ENCODE peak calls at places on chromosomes 16 and 17, in seven cellular contexts. One of them, this sample, is unnamed.

GRCh38 chr16:72189865-72190371 is 18.0 kb upstream of the PMFBP1 start:
- DNase-seq in transverse colon: no peak
- DNase-seq in GM23338: no peak
- DNase-seq in GM10248: no peak
- DNase-seq in Calu3: peak; percentile 58
- DNase-seq in activated T-cell treated with anti-CD3 and anti-CD28 coated beads, Interleukin-2, amount 50 U/mL, for 1 hour: no peak
- DNase-seq in T-helper 1 cell: no peak
- DNase-seq in this sample: peak; percentile 28

GRCh38 chr17:38861399-38861843 is 7.9 kb upstream of the RPL23 start:
- DNase-seq in transverse colon: no peak
- DNase-seq in GM23338: peak; percentile 67
- DNase-seq in GM10248: peak; percentile 12
- DNase-seq in Calu3: peak; percentile 64
- DNase-seq in activated T-cell treated with anti-CD3 and anti-CD28 coated beads, Interleukin-2, amount 50 U/mL, for 1 hour: no peak
- DNase-seq in T-helper 1 cell: no peak
- DNase-seq in this sample: no peak

GRCh38 chr17:245611-246010 is 64.2 kb upstream of the DOC2B start:
- DNase-seq in transverse colon: peak; percentile 6
- DNase-seq in GM23338: no peak
- DNase-seq in GM10248: no peak
- DNase-seq in Calu3: no peak
- DNase-seq in activated T-cell treated with anti-CD3 and anti-CD28 coated beads, Interleukin-2, amount 50 U/mL, for 1 hour: no peak
- DNase-seq in T-helper 1 cell: no peak
- DNase-seq in this sample: no peak

GRCh38 chr17:48912476-48912875 is 4.3 kb downstream of the UBE2Z start:
- DNase-seq in transverse colon: no peak
- DNase-seq in GM23338: no peak
- DNase-seq in GM10248: no peak
- DNase-seq in Calu3: no peak
- DNase-seq in activated T-cell treated with anti-CD3 and anti-CD28 coated beads, Interleukin-2, amount 50 U/mL, for 1 hour: no peak
- DNase-seq in T-helper 1 cell: no peak
- DNase-seq in this sample: no peak

GRCh38 chr17:21242026-21242700 is 11.0 kb downstream of the NATD1 start:
- DNase-seq in transverse colon: no peak
- DNase-seq in GM23338: no peak
- DNase-seq in GM10248: no peak
- DNase-seq in Calu3: no peak
- DNase-seq in activated T-cell treated with anti-CD3 and anti-CD28 coated beads, Interleukin-2, amount 50 U/mL, for 1 hour: no peak
- DNase-seq in T-helper 1 cell: no peak
- DNase-seq in this sample: peak; percentile 35

GRCh38 chr16:65728172-65728571 is 606.3 kb upstream of the CDH11 start:
- DNase-seq in transverse colon: no peak
- DNase-seq in GM23338: peak; percentile 51
- DNase-seq in GM10248: no peak
- DNase-seq in Calu3: no peak
- DNase-seq in activated T-cell treated with anti-CD3 and anti-CD28 coated beads, Interleukin-2, amount 50 U/mL, for 1 hour: no peak
- DNase-seq in T-helper 1 cell: no peak
- DNase-seq in this sample: no peak

GRCh38 chr16:53211253-53211652 is 156.5 kb downstream of the CHD9 start:
- DNase-seq in transverse colon: no peak
- DNase-seq in GM23338: no peak
- DNase-seq in GM10248: no peak
- DNase-seq in Calu3: no peak
- DNase-seq in activated T-cell treated with anti-CD3 and anti-CD28 coated beads, Interleukin-2, amount 50 U/mL, for 1 hour: no peak
- DNase-seq in T-helper 1 cell: no peak
- DNase-seq in this sample: no peak

GRCh38 chr17:10547351-10547750 is 2.1 kb downstream of the MYH2 start:
- DNase-seq in transverse colon: no peak
- DNase-seq in GM23338: no peak
- DNase-seq in GM10248: no peak
- DNase-seq in Calu3: no peak
- DNase-seq in activated T-cell treated with anti-CD3 and anti-CD28 coated beads, Interleukin-2, amount 50 U/mL, for 1 hour: no peak
- DNase-seq in T-helper 1 cell: no peak
- DNase-seq in this sample: no peak

GRCh38 chr17:80441133-80441578 is 26.2 kb downstream of the ENDOV start:
- DNase-seq in transverse colon: no peak
- DNase-seq in GM23338: peak; percentile 89
- DNase-seq in GM10248: peak; percentile 82
- DNase-seq in Calu3: peak; percentile 28
- DNase-seq in activated T-cell treated with anti-CD3 and anti-CD28 coated beads, Interleukin-2, amount 50 U/mL, for 1 hour: peak; percentile 62
- DNase-seq in T-helper 1 cell: no peak
- DNase-seq in this sample: peak; percentile 11

GRCh38 chr17:50195196-50195865 is 6.1 kb downstream of the COL1A1 start:
- DNase-seq in transverse colon: no peak
- DNase-seq in GM23338: no peak
- DNase-seq in GM10248: no peak
- DNase-seq in Calu3: no peak
- DNase-seq in activated T-cell treated with anti-CD3 and anti-CD28 coated beads, Interleukin-2, amount 50 U/mL, for 1 hour: no peak
- DNase-seq in T-helper 1 cell: no peak
- DNase-seq in this sample: peak; percentile 80

GRCh38 chr16:85286970-85287814 is 174.9 kb upstream of the CIBAR2 start:
- DNase-seq in transverse colon: no peak
- DNase-seq in GM23338: no peak
- DNase-seq in GM10248: no peak
- DNase-seq in Calu3: no peak
- DNase-seq in activated T-cell treated with anti-CD3 and anti-CD28 coated beads, Interleukin-2, amount 50 U/mL, for 1 hour: no peak
- DNase-seq in T-helper 1 cell: no peak
- DNase-seq in this sample: peak; percentile 48

GRCh38 chr17:70130274-70130673 is 39.1 kb upstream of the KCNJ2 start:
- DNase-seq in transverse colon: no peak
- DNase-seq in GM23338: no peak
- DNase-seq in GM10248: no peak
- DNase-seq in Calu3: no peak
- DNase-seq in activated T-cell treated with anti-CD3 and anti-CD28 coated beads, Interleukin-2, amount 50 U/mL, for 1 hour: no peak
- DNase-seq in T-helper 1 cell: no peak
- DNase-seq in this sample: no peak

GRCh38 chr17:2571523-2572303 is 21.7 kb upstream of the PAFAH1B1 start:
- DNase-seq in transverse colon: no peak
- DNase-seq in GM23338: no peak
- DNase-seq in GM10248: peak; percentile 73
- DNase-seq in Calu3: no peak
- DNase-seq in activated T-cell treated with anti-CD3 and anti-CD28 coated beads, Interleukin-2, amount 50 U/mL, for 1 hour: no peak
- DNase-seq in T-helper 1 cell: no peak
- DNase-seq in this sample: no peak

GRCh38 chr16:66926171-66926570 is 836 bp upstream of the RRAD start:
- DNase-seq in transverse colon: no peak
- DNase-seq in GM23338: no peak
- DNase-seq in GM10248: no peak
- DNase-seq in Calu3: peak; percentile 23
- DNase-seq in activated T-cell treated with anti-CD3 and anti-CD28 coated beads, Interleukin-2, amount 50 U/mL, for 1 hour: no peak
- DNase-seq in T-helper 1 cell: no peak
- DNase-seq in this sample: no peak

GRCh38 chr16:49519741-49520140 is 146.1 kb downstream of the C16orf78 start:
- DNase-seq in transverse colon: no peak
- DNase-seq in GM23338: no peak
- DNase-seq in GM10248: no peak
- DNase-seq in Calu3: no peak
- DNase-seq in activated T-cell treated with anti-CD3 and anti-CD28 coated beads, Interleukin-2, amount 50 U/mL, for 1 hour: no peak
- DNase-seq in T-helper 1 cell: no peak
- DNase-seq in this sample: no peak

GRCh38 chr17:75366432-75366831 is 39.0 kb downstream of the GRB2 start:
- DNase-seq in transverse colon: no peak
- DNase-seq in GM23338: no peak
- DNase-seq in GM10248: no peak
- DNase-seq in Calu3: no peak
- DNase-seq in activated T-cell treated with anti-CD3 and anti-CD28 coated beads, Interleukin-2, amount 50 U/mL, for 1 hour: no peak
- DNase-seq in T-helper 1 cell: no peak
- DNase-seq in this sample: no peak

GRCh38 chr16:72986011-72986410 is 61.9 kb downstream of the ZFHX3 start:
- DNase-seq in transverse colon: no peak
- DNase-seq in GM23338: no peak
- DNase-seq in GM10248: no peak
- DNase-seq in Calu3: no peak
- DNase-seq in activated T-cell treated with anti-CD3 and anti-CD28 coated beads, Interleukin-2, amount 50 U/mL, for 1 hour: no peak
- DNase-seq in T-helper 1 cell: no peak
- DNase-seq in this sample: no peak

GRCh38 chr16:72199938-72200337 is 28.0 kb upstream of the PMFBP1 start:
- DNase-seq in transverse colon: no peak
- DNase-seq in GM23338: no peak
- DNase-seq in GM10248: no peak
- DNase-seq in Calu3: no peak
- DNase-seq in activated T-cell treated with anti-CD3 and anti-CD28 coated beads, Interleukin-2, amount 50 U/mL, for 1 hour: no peak
- DNase-seq in T-helper 1 cell: no peak
- DNase-seq in this sample: no peak

GRCh38 chr16:76670125-76670857 is 393.1 kb downstream of the CNTNAP4 start:
- DNase-seq in transverse colon: no peak
- DNase-seq in GM23338: no peak
- DNase-seq in GM10248: no peak
- DNase-seq in Calu3: peak; percentile 10
- DNase-seq in activated T-cell treated with anti-CD3 and anti-CD28 coated beads, Interleukin-2, amount 50 U/mL, for 1 hour: no peak
- DNase-seq in T-helper 1 cell: no peak
- DNase-seq in this sample: no peak